ENCODE peak calls at places on chromosomes 2 and 18, in five cellular contexts. K is IMR-90; A is keratinocyte; N is tibial nerve; C is effector memory CD4-positive, alpha-beta T cell. L is an unnamed sample.

GRCh38 chr2:201881382-201881720 is 75.0 kb downstream of the CDK15 start:
- DNase-seq in A (no peak), N (no peak), K (peak; percentile 50), C (no peak), L (no peak)

GRCh38 chr18:33812186-33812585 is 234.2 kb downstream of the ASXL3 start:
- DNase-seq in K (no peak), C (no peak), N (no peak), A (peak; percentile 83), L (no peak)

GRCh38 chr2:236731767-236732580 is 162.3 kb downstream of the ACKR3 start:
- DNase-seq in N (peak; percentile 73), A (no peak), K (peak; percentile 5), C (no peak), L (no peak)

GRCh38 chr18:77376043-77376732 is 126.5 kb downstream of the GALR1 start:
- DNase-seq in N (no peak), A (no peak), K (no peak), C (no peak), L (no peak)

GRCh38 chr2:240997141-240997855 is 1.1 kb upstream of the SNED1 start:
- DNase-seq in N (peak; percentile 68), K (no peak), C (no peak), A (no peak), L (no peak)

GRCh38 chr2:33104726-33105125 is 158.0 kb downstream of the LTBP1 start:
- DNase-seq in C (no peak), K (peak; percentile 73), N (no peak), A (no peak), L (no peak)

GRCh38 chr18:29588446-29589100 is 1411.6 kb upstream of the CDH2 start:
- DNase-seq in A (no peak), K (no peak), N (no peak), C (no peak), L (peak; percentile 30)

GRCh38 chr2:42854207-42854818 is 61.9 kb upstream of the HAAO start:
- DNase-seq in C (no peak), N (peak; percentile 60), K (peak; percentile 23), A (no peak), L (no peak)

GRCh38 chr2:20812779-20813178 is 10.1 kb downstream of the LDAH start:
- DNase-seq in N (no peak), K (no peak), C (no peak), A (no peak), L (no peak)

GRCh38 chr2:62452701-62453449 is 53.1 kb downstream of the TMEM17 start:
- DNase-seq in C (no peak), N (no peak), K (no peak), A (peak; percentile 62), L (no peak)

GRCh38 chr2:39660612-39661196 is 5.0 kb upstream of the TMEM178A start:
- DNase-seq in N (no peak), K (no peak), C (no peak), A (no peak), L (no peak)

GRCh38 chr2:17470855-17471641 is 47.2 kb downstream of the RAD51AP2 start:
- DNase-seq in C (no peak), K (peak; percentile 40), N (no peak), A (no peak), L (no peak)

GRCh38 chr2:227826019-227826521 is 12.4 kb downstream of the CCL20 start:
- DNase-seq in C (peak; percentile 29), A (no peak), K (no peak), N (no peak), L (no peak)

GRCh38 chr2:178756343-178756742 is 50.9 kb downstream of the TTN start:
- DNase-seq in N (no peak), C (no peak), A (no peak), K (no peak), L (no peak)

GRCh38 chr18:55510809-55511208 is 77.2 kb downstream of the TCF4 start:
- DNase-seq in A (no peak), C (no peak), K (peak; percentile 92), N (no peak), L (peak; percentile 25)

GRCh38 chr2:183868153-183868552 is 730.2 kb upstream of the ZNF804A start:
- DNase-seq in A (no peak), N (no peak), K (no peak), C (no peak), L (no peak)

GRCh38 chr2:71277536-71278103 is 50.7 kb upstream of the PAIP2B start:
- DNase-seq in C (no peak), A (no peak), N (no peak), K (no peak), L (peak; percentile 48)

GRCh38 chr2:180017764-180018163 is 10.7 kb upstream of the CWC22 start:
- DNase-seq in C (no peak), K (peak; percentile 26), N (peak; percentile 57), A (no peak), L (no peak)

GRCh38 chr2:85753525-85754312 is at the start of gene ATOH8:
- DNase-seq in N (peak; percentile 62), A (no peak), C (no peak), K (peak; percentile 67), L (peak; percentile 95)

GRCh38 chr2:127293758-127294562 is at the start of gene ERCC3:
- DNase-seq in N (peak; percentile 69), A (peak; percentile 23), K (peak; percentile 80), C (peak; percentile 56), L (peak; percentile 92)

DNA sequence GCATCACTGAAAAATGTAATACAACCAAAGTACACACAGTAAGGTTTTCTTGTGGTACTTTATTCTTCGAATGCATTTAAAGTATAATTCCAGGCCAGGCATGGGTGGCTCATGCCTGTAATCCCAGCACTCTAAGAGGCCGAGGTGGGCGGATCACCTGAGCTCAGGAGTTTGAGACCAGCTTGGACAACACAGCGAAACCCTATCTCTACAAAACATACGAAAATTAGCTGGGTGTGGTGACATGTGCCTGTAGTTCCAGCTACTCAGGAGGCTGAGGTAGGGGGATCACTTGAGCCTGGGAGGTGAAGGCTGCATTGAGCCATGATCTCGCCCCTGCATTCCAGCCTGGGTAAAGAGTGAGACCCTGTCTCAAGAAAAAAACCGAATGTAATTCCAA is 3.9 kb upstream of the TTC39C start:
- DNase-seq in A (no peak), K (no peak), C (no peak), N (no peak), L (no peak)
- H3K4me3 ChIP-seq in A (no peak overlapping the region), K (no peak overlapping the region), C (no peak overlapping the region), N (no peak overlapping the region), L (no peak overlapping the region)

DNA sequence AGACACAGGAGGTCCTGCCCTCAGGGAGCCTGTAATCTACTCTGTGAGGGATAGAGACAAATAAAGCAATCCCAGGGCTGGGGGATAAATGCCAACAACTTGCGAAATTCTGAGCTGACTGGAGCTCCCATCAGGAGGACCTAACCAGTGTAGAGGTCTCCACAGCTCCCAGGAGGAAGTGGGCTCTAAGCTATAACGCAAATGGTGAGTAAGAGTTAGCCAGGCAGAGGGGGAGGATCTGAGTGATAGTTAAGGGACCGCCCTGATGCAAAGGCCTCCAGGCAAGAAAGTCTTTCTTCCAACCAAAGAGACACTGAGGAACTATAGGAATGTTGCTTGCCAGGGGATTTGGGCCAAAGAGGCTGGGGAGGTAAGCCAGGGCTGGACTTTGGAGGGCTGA is 16.0 kb upstream of the ZNF532 start:
- DNase-seq in C (no peak), N (no peak), A (peak; percentile 93), K (peak; percentile 53), L (no peak)
- H3K4me1 ChIP-seq in C (no peaks in the 10 kb centered on the region), N (peaks cover 55% of the 10 kb centered on the region), A (peaks cover 32% of the 10 kb centered on the region), K (no peaks in the 10 kb centered on the region), L (peaks cover 8% of the 10 kb centered on the region)

DNA sequence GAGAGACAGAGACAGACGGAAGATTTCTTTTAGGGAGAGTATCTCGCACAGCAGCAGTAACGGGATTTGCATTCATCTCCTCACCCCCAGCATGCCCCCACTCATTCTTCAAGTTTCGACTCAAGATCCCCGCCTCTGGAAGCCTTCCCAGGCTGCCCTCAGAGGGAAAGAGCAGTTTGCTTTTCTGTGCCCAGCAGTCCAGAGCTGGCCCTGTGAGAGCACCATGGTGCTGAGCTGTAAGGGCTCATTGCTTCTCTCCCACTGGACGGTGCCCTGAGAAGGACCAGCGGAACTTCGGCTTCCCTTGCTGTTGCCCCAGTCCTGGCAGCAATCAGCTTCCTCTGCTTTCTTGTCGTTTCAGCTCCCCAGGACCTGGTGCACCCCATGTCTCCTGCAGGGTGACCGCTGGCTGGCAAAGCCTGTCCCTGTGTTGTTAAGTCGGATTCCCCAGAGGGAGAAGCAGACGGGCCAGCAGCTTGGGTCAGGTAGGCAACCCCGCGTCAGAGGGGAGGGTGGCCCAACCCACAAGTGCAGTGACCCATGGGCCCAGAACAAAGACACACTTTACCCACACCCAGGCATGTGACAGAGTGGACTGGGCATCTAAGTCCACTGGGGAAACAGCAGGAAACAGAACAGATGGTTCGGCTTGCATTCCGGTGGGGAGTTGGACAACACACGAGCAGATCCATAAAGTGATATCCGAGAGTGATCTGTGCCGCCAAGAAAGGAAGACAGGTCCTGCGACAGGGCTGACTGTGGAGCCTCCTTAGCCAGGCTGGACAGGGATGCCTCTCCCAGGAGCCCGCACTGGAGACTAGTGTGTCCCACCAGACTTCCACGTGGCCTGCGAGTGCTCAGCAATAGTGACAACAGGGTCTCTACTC is 36.7 kb downstream of the TMEM177 start:
- DNase-seq in A (no peak), C (no peak), N (no peak), K (no peak), L (no peak)
- H3K4me3 ChIP-seq in A (no peak overlapping the region), C (no peak overlapping the region), N (no peak overlapping the region), K (no peak overlapping the region), L (no peak overlapping the region)

DNA sequence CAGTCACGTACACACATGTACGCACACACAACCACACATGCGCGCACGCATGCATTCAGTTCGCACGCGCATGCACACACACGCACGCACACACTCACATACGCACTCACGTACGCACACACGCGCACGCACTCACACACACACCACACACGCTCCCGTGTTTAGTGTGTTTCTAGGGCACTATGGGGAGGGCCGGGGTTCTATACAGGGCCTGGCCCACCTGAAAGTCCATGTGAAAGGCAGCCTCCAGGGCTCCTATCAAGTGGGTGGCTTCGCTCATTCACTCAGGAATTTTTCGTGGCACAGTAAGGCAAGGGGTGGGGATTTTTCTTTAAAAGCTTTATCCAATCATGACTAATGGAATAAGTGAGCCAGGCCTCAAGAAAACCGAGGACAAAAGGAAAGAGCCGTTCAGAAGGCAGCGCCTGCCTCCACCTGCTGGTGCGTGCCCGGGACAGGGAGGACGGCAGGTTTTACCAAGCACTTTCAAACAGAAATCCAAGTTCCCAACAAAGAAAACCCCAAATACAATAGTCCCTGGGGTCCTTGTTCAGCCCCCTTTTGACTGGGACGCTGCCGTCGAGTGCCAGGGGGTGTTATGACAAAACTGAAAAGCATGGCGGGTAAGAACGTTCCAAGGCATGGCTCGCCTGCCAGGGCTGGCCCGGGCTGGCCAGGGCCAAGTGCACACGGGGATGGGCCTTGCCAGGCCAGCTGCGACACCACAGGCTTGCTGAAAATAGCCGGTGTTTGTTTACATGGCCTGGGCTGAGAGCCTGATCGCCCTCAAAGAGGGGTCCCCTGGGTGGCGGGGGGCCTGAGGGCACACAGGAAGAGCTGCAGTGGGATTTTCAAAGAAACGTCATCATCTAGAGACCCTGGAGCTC is 110.0 kb downstream of the HDAC4 start:
- DNase-seq in C (no peak), K (no peak), N (peak; percentile 14), A (peak; percentile 35), L (no peak)
- H3K4me1 ChIP-seq in C (peaks cover 47% of the 10 kb centered on the region), K (peaks cover 44% of the 10 kb centered on the region), N (peaks cover 94% of the 10 kb centered on the region), A (peaks cover 12% of the 10 kb centered on the region), L (peaks cover 26% of the 10 kb centered on the region)